ENCODE peak calls at places on chromosomes 16 and 17, in seven cellular contexts. S is fibroblast of lung, N is hepatocyte, M is mammary epithelial cell, G is HepG2, K is H1, E is GM23248. X is an unnamed sample.

GRCh38 chr16:56894331-56894917 is 29.4 kb downstream of the SLC12A3 start:
- DNase-seq in M (no peak), N (no peak), K (no peak), S (no peak), G (no peak), E (no peak), X (no peak)

GRCh38 chr16:23670137-23670776 is 8.4 kb upstream of the PLK1 start:
- DNase-seq in N (no peak), G (no peak), M (peak; percentile 94), K (no peak), E (peak; percentile 93), S (peak; percentile 93), X (no peak)

GRCh38 chr16:77307764-77308561 is 108.8 kb downstream of the SYCE1L start:
- DNase-seq in E (peak; percentile 79), M (peak; percentile 97), N (peak; percentile 15), G (no peak), K (no peak), S (peak; percentile 90), X (no peak)

GRCh38 chr16:68759062-68759461 is 22.0 kb downstream of the CDH1 start:
- DNase-seq in E (no peak), M (no peak), G (no peak), S (no peak), K (no peak), N (no peak), X (no peak)

GRCh38 chr17:47810200-47810821 is 11.3 kb downstream of the OSBPL7 start:
- DNase-seq in G (peak; percentile 74), S (peak; percentile 92), E (peak; percentile 94), M (peak; percentile 96), K (no peak), N (peak; percentile 93), X (no peak)

GRCh38 chr16:74601131-74601871 is 5.6 kb downstream of the GLG1 start:
- DNase-seq in N (no peak), M (peak; percentile 37), G (no peak), S (no peak), E (no peak), K (no peak), X (no peak)

GRCh38 chr17:13478326-13478830 is 123.4 kb downstream of the HS3ST3A1 start:
- DNase-seq in G (no peak), M (no peak), K (no peak), E (no peak), N (no peak), S (peak; percentile 28), X (no peak)

GRCh38 chr17:44533533-44534246 is 23.6 kb upstream of the FZD2 start:
- DNase-seq in G (peak; percentile 81), E (peak; percentile 91), K (peak; percentile 97), M (peak; percentile 52), N (peak; percentile 96), S (peak; percentile 82), X (peak; percentile 75)

GRCh38 chr17:63418540-63418939 is 27.6 kb downstream of the CYB561 start:
- DNase-seq in G (no peak), S (no peak), M (no peak), N (no peak), K (no peak), E (no peak), X (no peak)

GRCh38 chr17:55446581-55447205 is 25.1 kb upstream of the MMD start:
- DNase-seq in G (peak; percentile 100), S (no peak), N (peak; percentile 49), M (no peak), K (no peak), E (no peak), X (no peak)

GRCh38 chr17:9802294-9802693 is 10.9 kb upstream of the DHRS7C start:
- DNase-seq in S (peak; percentile 5), N (no peak), E (no peak), K (no peak), M (peak; percentile 38), G (no peak), X (no peak)

GRCh38 chr17:81241648-81242420 is 2.7 kb downstream of the NDUFAF8 start:
- DNase-seq in G (peak; percentile 57), N (peak; percentile 73), S (peak; percentile 19), M (no peak), K (peak; percentile 97), E (peak; percentile 57), X (no peak)

GRCh38 chr17:78272181-78272913 is 40.9 kb downstream of the TMEM235 start:
- DNase-seq in E (no peak), G (no peak), S (peak; percentile 46), K (no peak), N (peak; percentile 94), M (peak; percentile 99), X (no peak)

GRCh38 chr16:69188716-69189115 is 1.8 kb downstream of the SNTB2 start:
- DNase-seq in E (peak; percentile 43), N (peak; percentile 37), G (no peak), M (no peak), S (peak; percentile 75), K (no peak), X (no peak)

GRCh38 chr16:19733551-19733950 is 15.5 kb downstream of the IQCK start:
- DNase-seq in M (no peak), S (no peak), K (no peak), N (no peak), G (no peak), E (no peak), X (no peak)

GRCh38 chr17:1227365-1227764 is 42.9 kb upstream of the BHLHA9 start:
- DNase-seq in N (no peak), K (no peak), E (no peak), M (no peak), G (no peak), S (no peak), X (no peak)

GRCh38 chr16:14566599-14566998 is 63.5 kb downstream of the PARN start:
- DNase-seq in S (no peak), N (no peak), G (no peak), K (peak; percentile 10), E (no peak), M (no peak), X (no peak)

GRCh38 chr16:9256196-9256595 is 164.8 kb downstream of the HAPSTR1 start:
- DNase-seq in S (no peak), K (peak; percentile 95), M (no peak), E (peak; percentile 16), G (peak; percentile 66), N (peak; percentile 46), X (no peak)

GRCh38 chr17:19578545-19578944 is 44.9 kb downstream of the SLC47A1 start:
- DNase-seq in M (no peak), G (no peak), N (no peak), E (peak; percentile 49), K (no peak), S (no peak), X (no peak)

GRCh38 chr17:68698761-68699160 is 97.6 kb upstream of the FAM20A start:
- DNase-seq in N (peak; percentile 49), S (no peak), G (no peak), M (no peak), E (peak; percentile 14), K (no peak), X (no peak)

GRCh38 chr17:63480192-63480784 is 3.4 kb downstream of the ACE start:
- DNase-seq in K (no peak), E (no peak), M (no peak), S (no peak), G (no peak), N (no peak), X (no peak)

GRCh38 chr16:83136419-83136818 is 509.6 kb downstream of the CDH13 start:
- DNase-seq in E (no peak), N (no peak), G (no peak), S (no peak), K (no peak), M (no peak), X (no peak)

GRCh38 chr17:8838551-8839095 is 28.9 kb downstream of the PIK3R6 start:
- DNase-seq in G (no peak), S (no peak), E (no peak), N (no peak), M (no peak), K (peak; percentile 39), X (no peak)

GRCh38 chr17:47840742-47841487 is at the start of gene SCRN2:
- DNase-seq in E (peak; percentile 88), M (peak; percentile 82), K (peak; percentile 99), G (peak; percentile 87), S (peak; percentile 66), N (peak; percentile 92), X (no peak)

GRCh38 chr17:66395961-66396360 is 93.5 kb downstream of the PRKCA start:
- DNase-seq in M (no peak), G (no peak), N (no peak), K (no peak), E (no peak), S (no peak), X (no peak)

GRCh38 chr17:28881533-28882056 is 15.9 kb downstream of the FLOT2 start:
- DNase-seq in M (no peak), E (no peak), G (no peak), N (no peak), S (no peak), K (no peak), X (no peak)

GRCh38 chr17:58328195-58329034 is at the start of gene TSPOAP1:
- DNase-seq in G (no peak), N (no peak), K (peak; percentile 84), M (no peak), E (no peak), S (no peak), X (no peak)
- TF ChIP-seq EZH2 in G (no peak), N (no peak), K (no peak), M (no peak), E (no peak), S (no peak), X (no peak)

GRCh38 chr17:36945959-36946725 is 2.6 kb upstream of the AATF start:
- DNase-seq in G (no peak), E (no peak), N (no peak), M (no peak), S (no peak), K (no peak), X (no peak)
- TF ChIP-seq EZH2 in G (no peak), E (no peak), N (peak; percentile 94), M (peak; percentile 86), S (peak; percentile 86), K (peak; percentile 80), X (no peak)

GRCh38 chr17:79799174-79799537 is 2.3 kb upstream of the CBX8 start:
- DNase-seq in E (no peak), N (no peak), G (no peak), K (no peak), S (no peak), M (no peak), X (no peak)
- TF ChIP-seq EZH2 in E (no peak), N (peak; percentile 36), G (no peak), K (peak; percentile 75), S (no peak), M (no peak), X (no peak)

DNA sequence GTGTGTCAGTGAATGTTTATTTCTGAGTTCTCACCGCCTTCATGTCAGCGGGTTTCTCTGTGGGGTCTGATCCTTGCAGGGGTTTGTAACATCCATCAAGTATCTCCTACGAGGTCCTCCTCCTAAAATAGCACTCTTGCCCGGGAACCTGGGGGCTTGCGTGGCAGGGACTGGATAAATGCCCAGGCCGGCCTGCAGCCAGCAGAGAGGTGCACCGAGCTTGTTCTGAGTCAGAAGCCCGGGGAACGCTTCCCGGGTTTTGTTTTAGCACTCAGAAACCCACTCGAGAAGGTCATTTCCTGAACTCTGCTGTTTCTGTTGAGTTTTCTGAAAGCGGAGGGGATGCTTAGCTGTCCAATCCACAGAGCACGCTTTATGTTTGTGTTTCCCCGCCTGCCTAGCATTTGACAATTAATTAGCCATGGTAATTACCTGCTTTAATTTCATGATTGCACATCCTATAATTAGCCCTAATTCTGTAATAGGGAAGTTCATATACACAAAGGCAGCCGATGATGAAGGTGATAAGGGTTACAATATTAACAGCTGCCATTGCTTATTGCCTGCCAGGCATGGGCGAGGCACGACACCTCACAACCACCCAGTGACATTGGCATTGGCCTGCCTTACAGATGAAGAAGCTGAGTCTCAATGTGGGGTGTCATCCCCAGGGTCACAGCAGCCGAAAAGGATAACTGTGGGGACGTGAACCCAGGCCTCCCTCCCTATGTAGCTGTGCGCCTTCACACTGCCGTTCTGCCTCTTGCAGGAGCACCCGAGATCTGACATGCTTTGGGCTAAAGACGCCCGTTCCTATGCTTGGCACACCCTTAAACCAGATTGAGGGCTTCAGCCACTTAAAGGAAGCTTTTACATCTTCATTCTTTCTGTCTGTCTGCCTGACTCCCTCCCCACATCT is 333.1 kb downstream of the CPPED1 start:
- DNase-seq in E (no peak), S (peak; percentile 79), G (no peak), N (no peak), K (no peak), M (no peak), X (no peak)
- TF ChIP-seq EZH2 in E (no peak), S (no peak), G (no peak), N (no peak), K (no peak), M (no peak), X (no peak)